ENCODE peak calls at places on chromosomes 1 and 21, in six cellular contexts. Z is IMR-90, S is H9, H is mesenchymal stem cell, I is mesendoderm, O is H1. R is an unnamed sample.

GRCh38 chr1:189211742-189212141 is 1265.9 kb downstream of the BRINP3 start:
- DNase-seq in H (no peak), O (no peak), I (peak; percentile 64), S (no peak), Z (peak; percentile 69), R (no peak)

GRCh38 chr1:232634086-232634485 is 4.2 kb upstream of the SIPA1L2 start:
- DNase-seq in O (no peak), H (no peak), S (peak; percentile 47), Z (no peak), I (no peak), R (no peak)

GRCh38 chr1:9443913-9444445 is 95.3 kb upstream of the SLC25A33 start:
- DNase-seq in H (peak; percentile 96), Z (peak; percentile 76), O (no peak), I (no peak), S (no peak), R (no peak)

GRCh38 chr1:179021873-179022272 is 3.8 kb upstream of the FAM20B start:
- DNase-seq in S (no peak), O (no peak), I (no peak), Z (peak; percentile 51), H (no peak), R (no peak)

GRCh38 chr1:65002508-65003315 is 36.4 kb upstream of the JAK1 start:
- DNase-seq in O (no peak), S (peak; percentile 73), I (peak; percentile 83), H (peak; percentile 89), Z (peak; percentile 79), R (peak; percentile 61)

GRCh38 chr1:165886193-165886592 is 58.8 kb downstream of the UCK2 start:
- DNase-seq in Z (no peak), I (no peak), S (no peak), H (no peak), O (no peak), R (no peak)

GRCh38 chr1:178344513-178345077 is 152.2 kb downstream of the CLEC20A start:
- DNase-seq in Z (peak; percentile 92), S (no peak), H (peak; percentile 79), O (no peak), I (peak; percentile 87), R (no peak)

GRCh38 chr1:19582318-19582717 is 61.8 kb upstream of the NBL1 start:
- DNase-seq in S (peak; percentile 87), H (no peak), O (peak; percentile 75), Z (no peak), I (peak; percentile 82), R (peak; percentile 46)

GRCh38 chr1:234773936-234774677 is 164.1 kb upstream of the IRF2BP2 start:
- DNase-seq in Z (no peak), O (no peak), I (no peak), H (no peak), S (no peak), R (no peak)

GRCh38 chr1:199161766-199162303 is 523.0 kb downstream of the PTPRC start:
- DNase-seq in Z (no peak), O (no peak), I (no peak), H (no peak), S (no peak), R (no peak)

GRCh38 chr1:36831171-36831810 is 203.0 kb downstream of the GRIK3 start:
- DNase-seq in O (no peak), S (no peak), H (no peak), Z (no peak), I (no peak), R (no peak)

GRCh38 chr1:43156026-43156425 is 16.1 kb downstream of the EBNA1BP2 start:
- DNase-seq in O (no peak), S (no peak), I (no peak), Z (peak; percentile 26), H (no peak), R (no peak)

GRCh38 chr1:161298116-161298515 is 11.7 kb downstream of the MPZ start:
- DNase-seq in I (no peak), S (no peak), O (no peak), H (no peak), Z (no peak), R (no peak)

GRCh38 chr1:173914366-173914871 is 2.7 kb downstream of the SERPINC1 start:
- DNase-seq in I (peak; percentile 56), O (peak; percentile 3), Z (peak; percentile 18), H (peak; percentile 18), S (peak; percentile 41), R (no peak)

GRCh38 chr1:176222196-176222595 is 15.1 kb upstream of the COP1 start:
- DNase-seq in S (no peak), Z (peak; percentile 6), O (no peak), H (no peak), I (no peak), R (no peak)

GRCh38 chr1:231684333-231685244 is 58.0 kb downstream of the DISC1 start:
- DNase-seq in Z (peak; percentile 22), S (no peak), O (no peak), I (no peak), H (peak; percentile 46), R (no peak)

GRCh38 chr1:8460132-8460544 is 142.2 kb downstream of the SLC45A1 start:
- DNase-seq in O (peak; percentile 50), H (peak; percentile 27), S (no peak), I (peak; percentile 75), Z (no peak), R (peak; percentile 70)

GRCh38 chr1:90534669-90535379 is 182.3 kb downstream of the BARHL2 start:
- DNase-seq in O (no peak), Z (no peak), S (no peak), H (no peak), I (peak; percentile 39), R (peak; percentile 69)

GRCh38 chr21:30480145-30480544 is at the start of gene KRTAP19-1:
- DNase-seq in H (no peak), Z (no peak), O (no peak), I (no peak), S (no peak), R (no peak)

GRCh38 chr1:208026880-208027438 is 116.0 kb upstream of the CD34 start:
- DNase-seq in Z (no peak), S (no peak), I (no peak), H (no peak), O (no peak), R (no peak)

GRCh38 chr1:52435650-52436049 is 31.2 kb downstream of the PRPF38A start:
- DNase-seq in O (no peak), S (no peak), I (no peak), H (no peak), Z (no peak), R (no peak)

GRCh38 chr1:231347961-231348360 is 9.9 kb downstream of the SPRTN start:
- DNase-seq in H (no peak), Z (no peak), S (no peak), O (no peak), I (no peak), R (no peak)

GRCh38 chr1:198903203-198903602 is 264.4 kb downstream of the PTPRC start:
- DNase-seq in H (no peak), Z (no peak), S (peak; percentile 37), I (peak; percentile 54), O (peak; percentile 1), R (peak; percentile 24)

GRCh38 chr21:39911792-39912191 is 44.6 kb downstream of the PCP4 start:
- DNase-seq in I (no peak), S (no peak), Z (no peak), H (no peak), O (no peak), R (no peak)

GRCh38 chr21:29499229-29499628 is 200.5 kb downstream of the BACH1 start:
- DNase-seq in S (no peak), H (no peak), O (no peak), Z (no peak), I (no peak), R (no peak)

GRCh38 chr1:47681735-47682134 is 243.9 kb downstream of the FOXD2 start:
- DNase-seq in O (no peak), H (no peak), S (peak; percentile 2), Z (no peak), I (no peak), R (no peak)

GRCh38 chr1:243706563-243706962 is 143.5 kb downstream of the AKT3 start:
- DNase-seq in O (no peak), I (no peak), H (no peak), Z (no peak), S (no peak), R (no peak)

DNA sequence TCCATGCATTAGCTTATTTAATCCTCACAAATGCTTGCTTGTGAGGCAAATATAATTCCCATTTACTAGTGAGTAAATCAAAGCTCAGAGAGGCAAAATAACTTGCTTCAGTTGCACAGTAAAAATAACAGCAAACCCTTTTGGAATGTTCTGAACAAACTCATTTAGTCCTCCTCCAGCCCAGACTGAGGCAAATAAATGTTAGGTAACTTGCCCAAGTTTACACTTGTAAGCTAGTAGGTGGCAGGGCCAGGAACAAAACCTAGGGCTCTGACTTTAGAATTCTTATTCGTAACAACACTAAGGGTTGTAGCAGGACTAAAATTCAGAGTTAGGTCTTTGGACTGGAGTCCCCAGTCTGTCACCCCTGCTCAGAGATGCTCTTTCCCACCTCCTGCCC is 81.2 kb downstream of the KCND3 start:
- DNase-seq in Z (no peak), I (no peak), H (no peak), S (no peak), O (no peak), R (no peak)
- H3K23ac ChIP-seq in Z (no peak overlapping the region), I (no peak overlapping the region), H (no peak overlapping the region), S (no peak overlapping the region), O (no peak overlapping the region), R (no peak overlapping the region)

GRCh38 chr21:31558839-31559367 is 100.6 kb upstream of the SOD1 start:
- DNase-seq in I (peak; percentile 99), H (peak; percentile 95), O (peak; percentile 92), Z (peak; percentile 76), S (peak; percentile 97), R (peak; percentile 96)

GRCh38 chr21:31557956-31558838 is 101.3 kb upstream of the SOD1 start:
- DNase-seq in S (peak; percentile 48), O (no peak), H (peak; percentile 38), Z (no peak), I (peak; percentile 77), R (peak; percentile 55)

GRCh38 chr21:31557421-31557955 is 102.0 kb upstream of the SOD1 start:
- DNase-seq in H (no peak), O (no peak), S (peak; percentile 68), I (peak; percentile 80), Z (no peak), R (peak; percentile 39)

GRCh38 chr21:31560479-31560878 is 99.0 kb upstream of the SOD1 start:
- DNase-seq in S (no peak), I (no peak), H (no peak), O (no peak), Z (no peak), R (no peak)

GRCh38 chr21:31559368-31560119 is 99.9 kb upstream of the SOD1 start:
- DNase-seq in H (peak; percentile 96), I (peak; percentile 99), S (peak; percentile 98), Z (peak; percentile 83), O (peak; percentile 94), R (peak; percentile 98)
- H4K8ac ChIP-seq in H (no peak overlapping the region), I (no peak overlapping the region), S (peak overlapping the region; percentile 18), Z (no peak overlapping the region), O (peak overlapping the region; percentile 98), R (no peak overlapping the region)

GRCh38 chr1:33971913-33972312 is 108.0 kb downstream of the HMGB4 start:
- DNase-seq in S (no peak), I (no peak), Z (no peak), H (no peak), O (no peak), R (no peak)
- H2BK15ac ChIP-seq in S (no peak overlapping the region), I (no peak overlapping the region), Z (no peak overlapping the region), H (no peak overlapping the region), O (no peak overlapping the region), R (no peak overlapping the region)

DNA sequence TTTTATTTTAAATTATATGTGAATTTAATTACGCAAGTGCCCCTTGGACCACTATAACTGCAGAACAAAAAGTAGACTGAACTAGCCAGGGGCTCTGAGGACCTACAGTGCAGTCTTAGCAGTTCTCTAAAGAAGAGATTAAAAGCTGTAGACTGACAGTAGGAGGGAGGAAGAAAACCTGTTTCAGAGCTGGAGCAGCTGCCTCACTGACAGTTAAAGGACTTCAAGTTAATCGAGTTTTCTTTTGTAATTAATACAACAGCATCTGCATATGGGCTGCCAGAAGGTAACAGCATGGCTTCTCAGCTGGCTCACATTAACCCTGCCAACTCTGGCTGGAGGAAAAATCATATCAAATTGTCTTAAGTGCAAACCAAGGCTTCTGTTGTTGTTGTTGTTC is 19.9 kb downstream of the DSTYK start:
- DNase-seq in I (no peak), O (no peak), Z (no peak), S (peak; percentile 39), H (no peak), R (no peak)
- H3K23ac ChIP-seq in I (no peak overlapping the region), O (no peak overlapping the region), Z (peak overlapping the region; percentile 35), S (no peak overlapping the region), H (no peak overlapping the region), R (no peak overlapping the region)

R was measured in neuronal stem cell.